ENCODE peak calls at places on chromosomes 7 and 10, in eight cellular contexts. L is stomach; K is tibial artery; Y is cardiac muscle cell; P is CD4-positive, CD25-positive, alpha-beta regulatory T cell; I is OCI-LY7; R is heart right ventricle; Z is transverse colon. N is an unnamed sample.

GRCh38 chr7:111255576-111255975 is 164.6 kb downstream of the LRRN3 start:
- DNase-seq in L (no peak), K (no peak), Y (peak; percentile 23), P (no peak), I (no peak), R (no peak), Z (no peak), N (no peak)

GRCh38 chr10:17023386-17024298 is 106.0 kb downstream of the CUBN start:
- DNase-seq in L (peak; percentile 37), K (peak; percentile 78), Y (peak; percentile 98), P (peak; percentile 63), I (peak; percentile 5), R (no peak), Z (peak; percentile 70), N (peak; percentile 97)

GRCh38 chr7:114691605-114692004 is 230.3 kb upstream of the MDFIC start:
- DNase-seq in L (no peak), K (no peak), Y (no peak), P (no peak), I (no peak), R (no peak), Z (no peak), N (no peak)

GRCh38 chr7:29035044-29035740 is 77.1 kb upstream of the TRIL start:
- DNase-seq in L (no peak), K (no peak), Y (peak; percentile 82), P (no peak), I (no peak), R (no peak), Z (no peak), N (no peak)

GRCh38 chr10:104306897-104307296 is 31.4 kb downstream of the ITPRIP start:
- DNase-seq in L (no peak), K (no peak), Y (no peak), P (no peak), I (no peak), R (no peak), Z (no peak), N (no peak)

GRCh38 chr10:129914153-129914855 is 49.8 kb downstream of the EBF3 start:
- DNase-seq in L (no peak), K (peak; percentile 53), Y (no peak), P (no peak), I (no peak), R (no peak), Z (no peak), N (no peak)

GRCh38 chr7:28405662-28406061 is 6.7 kb upstream of the CREB5 start:
- DNase-seq in L (no peak), K (peak; percentile 82), Y (peak; percentile 97), P (no peak), I (no peak), R (no peak), Z (peak; percentile 16), N (peak; percentile 47)

GRCh38 chr7:33392143-33392542 is 262.8 kb downstream of the BBS9 start:
- DNase-seq in L (no peak), K (no peak), Y (no peak), P (no peak), I (no peak), R (no peak), Z (no peak), N (no peak)

GRCh38 chr7:95960706-95961244 is 188.4 kb downstream of the DYNC1I1 start:
- DNase-seq in L (no peak), K (no peak), Y (no peak), P (no peak), I (no peak), R (no peak), Z (no peak), N (no peak)

GRCh38 chr10:49690673-49691356 is 11.4 kb downstream of the C10orf53 start:
- DNase-seq in L (no peak), K (no peak), Y (no peak), P (no peak), I (no peak), R (no peak), Z (no peak), N (peak; percentile 15)

GRCh38 chr7:105677803-105678583 is 96.7 kb upstream of the EFCAB10 start:
- DNase-seq in L (peak; percentile 56), K (no peak), Y (no peak), P (peak; percentile 58), I (peak; percentile 32), R (no peak), Z (peak; percentile 68), N (no peak)

GRCh38 chr7:145700488-145700887 is 416.1 kb upstream of the CNTNAP2 start:
- DNase-seq in L (no peak), K (no peak), Y (no peak), P (no peak), I (no peak), R (no peak), Z (no peak), N (no peak)

GRCh38 chr10:78267070-78267469 is 233.4 kb downstream of the RPS24 start:
- DNase-seq in L (no peak), K (no peak), Y (peak; percentile 13), P (no peak), I (no peak), R (no peak), Z (no peak), N (no peak)

GRCh38 chr10:94361161-94361794 is 1.5 kb downstream of the NOC3L start:
- DNase-seq in L (peak; percentile 53), K (no peak), Y (peak; percentile 25), P (no peak), I (no peak), R (no peak), Z (peak; percentile 26), N (no peak)

GRCh38 chr7:133805426-133805825 is 321.7 kb upstream of the LRGUK start:
- DNase-seq in L (no peak), K (no peak), Y (no peak), P (no peak), I (no peak), R (no peak), Z (no peak), N (no peak)

GRCh38 chr7:151404216-151405011 is 5.4 kb downstream of the WDR86 start:
- DNase-seq in L (no peak), K (no peak), Y (peak; percentile 78), P (no peak), I (no peak), R (no peak), Z (peak; percentile 34), N (no peak)

GRCh38 chr10:75430000-75430763 is 1.2 kb upstream of the LRMDA start:
- DNase-seq in L (peak; percentile 70), K (peak; percentile 80), Y (peak; percentile 56), P (no peak), I (peak; percentile 8), R (peak; percentile 67), Z (peak; percentile 43), N (no peak)

GRCh38 chr10:48507933-48508830 is 96.7 kb downstream of the ARHGAP22 start:
- DNase-seq in L (peak; percentile 29), K (no peak), Y (peak; percentile 10), P (no peak), I (no peak), R (peak; percentile 55), Z (no peak), N (no peak)

GRCh38 chr10:71302874-71303568 is 16.0 kb upstream of the SLC29A3 start:
- DNase-seq in L (no peak), K (no peak), Y (peak; percentile 69), P (no peak), I (peak; percentile 79), R (no peak), Z (no peak), N (no peak)

GRCh38 chr7:36639826-36640225 is 84.5 kb downstream of the AOAH start:
- DNase-seq in L (peak; percentile 26), K (no peak), Y (no peak), P (no peak), I (no peak), R (no peak), Z (peak; percentile 48), N (no peak)

GRCh38 chr7:73512018-73512780 is 9.9 kb downstream of the BAZ1B start:
- DNase-seq in L (no peak), K (no peak), Y (no peak), P (no peak), I (no peak), R (no peak), Z (no peak), N (no peak)

GRCh38 chr10:107733731-107734130 is 569.2 kb upstream of the SORCS1 start:
- DNase-seq in L (no peak), K (no peak), Y (no peak), P (no peak), I (no peak), R (no peak), Z (no peak), N (no peak)

GRCh38 chr10:15320522-15321203 is 50.4 kb downstream of the FAM171A1 start:
- DNase-seq in L (no peak), K (no peak), Y (no peak), P (no peak), I (no peak), R (no peak), Z (no peak), N (no peak)

GRCh38 chr7:158303121-158303520 is 284.5 kb downstream of the PTPRN2 start:
- DNase-seq in L (no peak), K (no peak), Y (no peak), P (no peak), I (no peak), R (no peak), Z (no peak), N (no peak)
- H3K4me3 ChIP-seq in L (no peak overlapping the region), K (no peak overlapping the region), Y (no peak overlapping the region), P (no peak overlapping the region), I (no peak overlapping the region), R (no peak overlapping the region), Z (no peak overlapping the region), N (no peak overlapping the region)

GRCh38 chr7:140605337-140605736 is 35.3 kb downstream of the DENND2A start:
- DNase-seq in L (no peak), K (no peak), Y (no peak), P (no peak), I (no peak), R (no peak), Z (no peak), N (no peak)
- H3K4me3 ChIP-seq in L (no peak overlapping the region), K (no peak overlapping the region), Y (no peak overlapping the region), P (no peak overlapping the region), I (no peak overlapping the region), R (no peak overlapping the region), Z (no peak overlapping the region), N (no peak overlapping the region)

GRCh38 chr10:73480158-73480557 is 15.7 kb downstream of the PPP3CB start:
- DNase-seq in L (no peak), K (no peak), Y (peak; percentile 27), P (no peak), I (no peak), R (no peak), Z (no peak), N (no peak)
- H3K4me3 ChIP-seq in L (no peak overlapping the region), K (no peak overlapping the region), Y (no peak overlapping the region), P (peak overlapping the region; percentile 76), I (no peak overlapping the region), R (no peak overlapping the region), Z (no peak overlapping the region), N (no peak overlapping the region)

DNA sequence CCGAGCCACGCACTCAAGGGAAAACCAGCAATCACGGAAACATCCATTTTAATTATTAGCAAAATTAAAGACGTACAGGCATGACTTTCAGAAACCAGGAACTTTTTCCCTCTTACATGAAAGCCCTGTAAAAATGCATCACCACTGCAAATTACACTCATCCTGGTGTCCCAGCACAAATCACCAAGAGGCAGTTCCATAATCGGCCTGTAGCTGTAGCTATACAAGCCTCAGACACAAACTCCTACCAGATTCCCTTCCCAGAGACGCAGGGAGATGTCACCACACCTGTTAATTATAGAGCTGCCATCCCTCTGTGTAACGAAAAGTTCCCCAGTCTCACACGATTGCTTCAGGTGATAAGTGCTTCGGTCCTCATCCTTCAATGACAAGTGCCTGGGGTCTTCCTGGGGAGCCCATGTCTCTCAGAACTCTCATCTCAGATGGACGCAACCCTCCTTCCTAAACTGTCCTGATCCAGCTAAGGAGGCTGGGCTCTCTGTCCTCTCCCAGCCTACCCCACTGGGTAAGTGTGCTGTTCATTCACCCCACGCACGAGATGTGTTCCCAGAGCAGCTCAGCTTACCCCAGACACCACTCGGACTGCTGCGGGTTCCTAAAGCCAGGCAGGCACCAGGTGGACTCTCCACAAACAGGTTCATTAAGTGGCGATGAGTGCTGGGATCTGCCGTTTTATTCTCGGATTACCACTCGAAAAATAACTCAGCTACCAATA is 5.9 kb downstream of the FGFR2 start:
- DNase-seq in L (no peak), K (no peak), Y (no peak), P (no peak), I (no peak), R (no peak), Z (no peak), N (no peak)
- H3K4me3 ChIP-seq in L (no peak overlapping the region), K (no peak overlapping the region), Y (no peak overlapping the region), P (no peak overlapping the region), I (no peak overlapping the region), R (no peak overlapping the region), Z (no peak overlapping the region), N (no peak overlapping the region)